ENCODE peak calls at places on chromosomes 2 and 18, in six cellular contexts. Z is Peyer's patch; O is psoas muscle; Q is fibroblast of lung; V is upper lobe of right lung; I is CD4-positive, CD25-positive, alpha-beta regulatory T cell. F is an unnamed sample. For H3K4me1, the result is how much of the 10 kb centered on the place peaks cover.

GRCh38 chr2:20188851-20189250 is 36.1 kb downstream of the SDC1 start:
- DNase-seq in I (no peak), Q (no peak), V (no peak), Z (no peak), O (no peak), F (no peak)

GRCh38 chr2:200878289-200878688 is 10.6 kb downstream of the PPIL3 start:
- DNase-seq in Z (no peak), Q (no peak), I (no peak), V (no peak), O (no peak), F (no peak)

GRCh38 chr18:37393945-37394609 is 171.5 kb downstream of the CELF4 start:
- DNase-seq in O (peak), Q (peak), V (peak), I (no peak), Z (peak), F (peak)

GRCh38 chr2:55045685-55046221 is 4.5 kb downstream of the RTN4 start:
- DNase-seq in O (no peak), Z (no peak), V (no peak), Q (no peak), I (no peak), F (no peak)

GRCh38 chr2:164824865-164825264 is 16.8 kb downstream of the COBLL1 start:
- DNase-seq in Q (no peak), Z (no peak), V (no peak), I (no peak), O (no peak), F (no peak)

GRCh38 chr2:112996635-112997034 is 8.6 kb upstream of the IL36A start:
- DNase-seq in V (no peak), O (no peak), I (peak), Z (peak), Q (no peak), F (no peak)

GRCh38 chr18:47260138-47260923 is 8.9 kb upstream of the SKOR2 start:
- DNase-seq in Q (peak), O (no peak), I (no peak), V (peak), Z (no peak), F (no peak)

GRCh38 chr2:175734679-175735078 is 267.4 kb downstream of the LNPK start:
- DNase-seq in I (no peak), V (no peak), Z (no peak), O (no peak), Q (no peak), F (no peak)

GRCh38 chr18:58046794-58047555 is 2.9 kb downstream of the NEDD4L start:
- DNase-seq in I (no peak), O (no peak), Z (no peak), V (no peak), Q (no peak), F (no peak)

GRCh38 chr18:26708814-26709717 is 156.4 kb downstream of the AQP4 start:
- DNase-seq in O (no peak), Z (no peak), V (no peak), Q (no peak), I (no peak), F (no peak)

GRCh38 chr18:21265971-21266673 is 24.1 kb downstream of the GREB1L start:
- DNase-seq in O (no peak), V (no peak), I (no peak), Z (no peak), Q (no peak), F (no peak)

GRCh38 chr2:109400102-109400501 is 213.7 kb downstream of the SEPTIN10 start:
- DNase-seq in V (no peak), Z (no peak), I (no peak), Q (no peak), O (no peak), F (no peak)

GRCh38 chr2:228023619-228024018 is 152.2 kb downstream of the DAW1 start:
- DNase-seq in Q (no peak), O (no peak), Z (no peak), I (no peak), V (no peak), F (no peak)

GRCh38 chr2:37713258-37713700 is 41.8 kb upstream of the CDC42EP3 start:
- DNase-seq in O (no peak), V (no peak), I (no peak), Z (no peak), Q (peak), F (no peak)

GRCh38 chr2:210003394-210003793 is 956 bp downstream of the RPE start:
- DNase-seq in Q (peak), I (no peak), Z (no peak), O (no peak), V (no peak), F (no peak)

GRCh38 chr2:230256735-230257332 is 31.3 kb downstream of the SP140 start:
- DNase-seq in I (no peak), Z (no peak), V (no peak), Q (no peak), O (no peak), F (no peak)

GRCh38 chr2:206173147-206173546 is 13.5 kb downstream of the EEF1B2 start:
- DNase-seq in I (no peak), Q (no peak), Z (no peak), O (no peak), V (no peak), F (no peak)

GRCh38 chr2:54161660-54162059 is 46.2 kb downstream of the ACYP2 start:
- DNase-seq in Z (no peak), Q (peak), O (no peak), V (no peak), I (no peak), F (no peak)

DNA sequence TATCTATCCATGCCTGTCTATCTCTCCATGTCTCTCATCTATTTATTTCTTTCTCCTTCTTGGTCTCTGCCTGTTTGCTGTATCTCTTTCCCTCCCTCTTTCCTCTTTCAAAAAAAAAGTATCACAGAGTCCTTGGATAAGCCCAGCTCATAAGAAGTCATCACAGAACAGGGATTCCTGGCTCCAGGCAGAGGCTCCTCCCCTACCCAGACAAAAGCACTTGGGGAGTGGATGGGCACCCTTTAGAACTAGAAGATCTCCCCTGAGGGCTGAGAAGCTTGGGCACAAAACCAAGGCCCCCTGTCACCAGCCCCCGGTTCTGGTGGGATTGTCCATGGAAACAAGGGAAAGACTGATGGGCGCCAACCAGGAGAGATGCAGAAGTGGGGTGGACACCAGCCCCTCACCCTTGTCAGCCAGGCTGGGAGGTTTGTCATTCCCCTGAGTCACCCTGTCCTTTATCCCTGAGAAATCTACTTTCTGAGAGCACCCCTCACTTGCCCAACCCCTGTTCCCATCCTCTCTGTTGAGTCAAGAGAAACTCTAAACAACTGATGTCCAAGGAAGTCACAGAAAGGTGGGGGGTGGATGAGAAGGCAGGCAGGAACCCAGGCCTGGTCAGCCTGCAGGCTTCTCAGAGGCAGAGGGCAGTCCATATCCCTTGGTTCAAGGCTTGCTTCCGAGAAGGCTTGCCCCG is 127.1 kb downstream of the TNS1 start:
- DNase-seq in V (no peak), Z (no peak), Q (no peak), O (no peak), I (no peak), F (peak)
- H3K4me1 ChIP-seq in V (under half), Z (under half), Q (under half), O (under half), I (under half), F (half or more)

GRCh38 chr2:67142741-67143140 is 254.4 kb upstream of the ETAA1 start:
- DNase-seq in O (no peak), V (no peak), I (no peak), Z (no peak), Q (no peak), F (no peak)
- H3K4me1 ChIP-seq in O (under half), V (under half), I (under half), Z (under half), Q (under half), F (under half)

GRCh38 chr18:59592624-59593023 is 104.6 kb downstream of the CCBE1 start:
- DNase-seq in Q (no peak), I (no peak), Z (no peak), V (no peak), O (no peak), F (no peak)

GRCh38 chr18:59593291-59593717 is 103.9 kb downstream of the CCBE1 start:
- DNase-seq in Z (no peak), Q (no peak), I (no peak), V (no peak), O (no peak), F (no peak)

GRCh38 chr18:59597049-59597448 is 100.2 kb downstream of the CCBE1 start:
- DNase-seq in V (no peak), O (no peak), Z (no peak), I (no peak), Q (no peak), F (no peak)
- H3K4me1 ChIP-seq in V (under half), O (under half), Z (under half), I (under half), Q (under half), F (under half)

GRCh38 chr18:50313031-50313607 is 25.6 kb upstream of the CXXC1 start:
- DNase-seq in Z (no peak), O (no peak), V (no peak), I (no peak), Q (no peak), F (no peak)
- H3K4me1 ChIP-seq in Z (under half), O (under half), V (under half), I (under half), Q (under half), F (under half)

DNA sequence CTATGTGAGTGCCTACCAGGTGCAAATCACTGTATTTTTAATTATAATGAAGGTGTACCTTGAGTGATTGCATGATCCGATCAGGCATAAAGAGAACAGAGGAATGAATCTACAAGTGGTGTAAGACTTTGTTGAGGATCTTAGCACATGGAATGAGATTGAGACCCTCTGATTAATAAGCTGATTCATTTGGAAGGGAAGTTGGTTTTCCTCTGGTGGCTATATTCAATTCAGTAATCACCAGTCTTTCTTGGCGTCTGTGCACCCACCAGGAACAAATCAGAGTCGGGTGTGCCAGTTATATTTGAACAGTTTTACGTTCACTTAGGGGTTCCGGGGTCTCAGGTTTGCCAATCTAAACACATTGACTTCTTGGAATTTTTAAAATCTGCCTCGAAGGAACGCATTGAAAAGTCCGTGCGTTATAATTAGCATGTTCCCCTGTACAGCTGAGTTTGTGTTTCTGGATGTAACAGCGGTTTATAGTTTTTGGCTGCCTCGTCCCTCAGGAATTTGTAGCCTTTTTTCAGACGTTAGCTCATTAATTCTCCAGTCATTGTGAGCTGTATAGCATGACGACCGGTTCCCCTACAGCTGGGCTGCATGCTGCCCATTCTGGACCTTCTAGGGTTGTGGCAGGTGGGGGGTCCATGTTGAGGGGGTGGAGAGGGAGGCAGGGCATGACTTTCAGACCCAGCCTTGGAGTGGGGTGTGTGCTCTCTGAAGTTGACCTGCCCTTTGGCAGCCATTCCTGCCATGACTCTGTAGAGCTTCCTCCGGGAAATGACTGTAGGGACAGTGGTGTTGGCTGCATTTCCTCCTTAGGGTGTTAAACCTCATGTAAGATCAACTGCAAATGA is 20.3 kb downstream of the MYO1B start:
- DNase-seq in Z (no peak), O (no peak), I (no peak), Q (peak), V (no peak), F (no peak)
- H3K4me1 ChIP-seq in Z (under half), O (under half), I (under half), Q (under half), V (under half), F (under half)

DNA sequence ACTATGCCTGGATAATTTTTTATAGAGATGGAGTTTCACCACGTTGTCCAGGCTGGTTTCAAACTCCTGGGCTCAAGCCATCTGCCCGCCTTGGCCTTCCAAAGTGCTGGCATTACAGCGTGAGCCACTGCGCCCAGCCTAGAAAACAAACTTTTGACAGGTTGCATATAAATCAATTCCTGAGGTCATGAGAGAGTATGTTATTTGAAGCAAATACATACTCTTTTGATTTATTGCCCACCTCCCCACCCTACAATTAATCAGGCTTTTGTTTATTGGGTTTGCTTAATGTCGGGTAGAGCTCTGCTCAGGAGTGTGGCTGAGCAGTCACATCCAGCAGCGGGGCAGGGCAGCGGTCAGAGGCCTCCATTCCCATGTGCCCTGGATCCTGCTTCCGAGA is 37.9 kb upstream of the ASB1 start:
- DNase-seq in V (no peak), Z (no peak), Q (no peak), I (no peak), O (no peak), F (no peak)
- H3K4me1 ChIP-seq in V (under half), Z (under half), Q (under half), I (under half), O (under half), F (under half)